ENCODE peak calls at places on chromosomes 12 and 14, in four cellular contexts. T is H1, A is HepG2, I is K562. F is an unnamed sample.

GRCh38 chr12:56634837-56635538 is 4.9 kb upstream of the BAZ2A start:
- DNase-seq in T (no peak), A (peak), I (peak), F (peak)

GRCh38 chr14:92451245-92451644 is 62.3 kb upstream of the RIN3 start:
- DNase-seq in A (no peak), T (no peak), I (no peak), F (no peak)

GRCh38 chr14:49898485-49898884 is 5.6 kb downstream of the ARF6 start:
- DNase-seq in A (no peak), T (no peak), I (no peak), F (no peak)

GRCh38 chr14:68643673-68644072 is 149.2 kb downstream of the ZFP36L1 start:
- DNase-seq in T (no peak), I (no peak), A (no peak), F (no peak)

GRCh38 chr12:22856120-22856699 is 231.2 kb downstream of the ETNK1 start:
- DNase-seq in T (no peak), I (peak), A (peak), F (peak)

GRCh38 chr12:113903381-113903863 is 62.7 kb downstream of the RBM19 start:
- DNase-seq in T (no peak), A (no peak), I (no peak), F (no peak)

GRCh38 chr14:99589651-99590530 is 14.1 kb downstream of the CCDC85C start:
- DNase-seq in A (no peak), I (no peak), T (no peak), F (no peak)

GRCh38 chr12:122503147-122503751 is 2.5 kb upstream of the ZCCHC8 start:
- DNase-seq in I (no peak), A (no peak), T (no peak), F (no peak)

GRCh38 chr12:131112016-131112415 is 158.3 kb downstream of the ADGRD1 start:
- DNase-seq in A (no peak), T (no peak), I (no peak), F (peak)

GRCh38 chr12:3117628-3118027 is 40.4 kb downstream of the TSPAN9 start:
- DNase-seq in T (no peak), I (no peak), A (no peak), F (no peak)

GRCh38 chr12:88299567-88300101 is 157.5 kb downstream of the TMTC3 start:
- DNase-seq in A (no peak), I (peak), T (no peak), F (peak)

GRCh38 chr14:73283592-73284379 is 46.5 kb downstream of the PAPLN start:
- DNase-seq in I (no peak), T (peak), A (no peak), F (no peak)

GRCh38 chr12:28286352-28286751 is 96.1 kb downstream of the CCDC91 start:
- DNase-seq in T (no peak), A (no peak), I (no peak), F (no peak)

GRCh38 chr14:93946506-93947170 is 19.5 kb downstream of the FAM181A start:
- DNase-seq in I (no peak), A (no peak), T (no peak), F (no peak)

GRCh38 chr12:3119745-3120660 is 42.8 kb downstream of the TSPAN9 start:
- DNase-seq in T (no peak), I (no peak), A (no peak), F (no peak)

GRCh38 chr12:104457746-104458644 is 1.2 kb downstream of the CHST11 start:
- DNase-seq in A (no peak), I (peak), T (no peak), F (peak)

GRCh38 chr12:19480459-19480858 is 41.2 kb downstream of the AEBP2 start:
- DNase-seq in A (no peak), I (no peak), T (no peak), F (no peak)

GRCh38 chr14:72608391-72609204 is 285.3 kb downstream of the DPF3 start:
- DNase-seq in I (peak), T (no peak), A (no peak), F (peak)

GRCh38 chr12:106239241-106239950 is 8.4 kb downstream of the CKAP4 start:
- DNase-seq in T (no peak), I (no peak), A (no peak), F (no peak)

GRCh38 chr14:91624757-91625156 is 107.1 kb downstream of the CATSPERB start:
- DNase-seq in I (no peak), T (no peak), A (no peak), F (no peak)

GRCh38 chr14:104230119-104230885 is 91.9 kb downstream of the KIF26A start:
- DNase-seq in T (no peak), I (no peak), A (no peak), F (no peak)

GRCh38 chr14:34030864-34031263 is 80.0 kb upstream of the EGLN3 start:
- DNase-seq in T (no peak), A (no peak), I (no peak), F (no peak)

GRCh38 chr12:67425394-67425793 is 156.2 kb downstream of the CAND1 start:
- DNase-seq in A (no peak), I (no peak), T (no peak), F (no peak)

GRCh38 chr12:124240493-124240892 is 54.4 kb upstream of the RFLNA start:
- DNase-seq in I (peak), T (no peak), A (no peak), F (peak)

GRCh38 chr12:10214131-10214876 is 1.6 kb downstream of the GABARAPL1 start:
- DNase-seq in I (no peak), A (no peak), T (no peak), F (no peak)

GRCh38 chr14:27945512-27945911 is 821.1 kb upstream of the FOXG1 start:
- DNase-seq in A (no peak), I (no peak), T (no peak), F (no peak)

GRCh38 chr14:99734406-99735051 is 50.4 kb downstream of the CYP46A1 start:
- DNase-seq in I (no peak), A (no peak), T (no peak), F (no peak)

GRCh38 chr12:67911293-67911637 is 78.0 kb upstream of the IFNG-AS1 start:
- DNase-seq in I (no peak), A (no peak), T (no peak), F (no peak)

DNA sequence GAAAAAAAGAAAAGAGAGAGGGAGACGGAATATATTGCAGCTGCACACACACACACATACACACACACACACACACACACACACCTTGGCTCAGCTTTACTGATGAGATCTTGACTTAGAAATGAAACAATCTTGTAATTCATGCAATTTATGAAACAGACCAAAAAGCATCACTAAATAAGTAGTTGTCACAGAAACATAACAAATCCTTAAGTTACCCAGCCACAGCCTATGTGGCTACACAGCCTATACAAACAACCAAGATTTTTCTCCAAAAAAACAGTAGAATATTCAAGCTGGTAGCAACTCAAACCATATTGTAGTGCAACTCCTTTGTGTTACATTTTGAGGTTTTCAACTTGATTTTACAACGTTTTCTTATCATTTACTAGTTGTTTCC is 37.9 kb upstream of the GNG2 start:
- DNase-seq in I (no peak), A (no peak), T (no peak), F (no peak)
- TF ChIP-seq KDM1A in I (no peak), A (no peak), T (no peak), F (no peak)

GRCh38 chr12:92726865-92727264 is 24.1 kb downstream of the PLEKHG7 start:
- DNase-seq in T (no peak), I (no peak), A (no peak), F (no peak)
- TF ChIP-seq MAFK in T (no peak), I (no peak), A (no peak), F (no peak)

GRCh38 chr12:26298785-26299621 is 103.6 kb downstream of the SSPN start:
- DNase-seq in I (peak), A (no peak), T (no peak), F (peak)
- TF ChIP-seq KDM1A in I (no peak), A (no peak), T (no peak), F (no peak)

DNA sequence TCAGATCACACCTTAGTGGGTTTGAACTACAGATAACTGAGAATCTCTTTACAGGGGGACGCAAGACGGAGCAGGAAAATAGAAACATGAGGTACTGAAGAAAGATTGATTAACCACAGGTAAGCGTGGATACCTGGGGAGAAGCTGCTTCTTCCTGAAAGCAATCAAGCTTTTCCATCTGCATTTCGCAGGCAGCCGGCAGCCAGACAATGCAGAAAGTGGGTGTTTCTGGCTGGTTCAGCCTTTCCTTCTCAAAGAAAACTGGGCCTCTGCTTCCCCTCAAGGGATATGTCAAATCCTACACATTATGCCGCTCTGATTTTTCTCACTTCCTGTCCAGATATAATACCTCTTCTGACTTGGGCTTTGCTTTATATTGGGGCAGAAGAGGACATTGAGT is 39.1 kb upstream of the PPFIA2 start:
- DNase-seq in I (no peak), A (no peak), T (no peak), F (no peak)
- TF ChIP-seq MAFK in I (no peak), A (no peak), T (no peak), F (no peak)

DNA sequence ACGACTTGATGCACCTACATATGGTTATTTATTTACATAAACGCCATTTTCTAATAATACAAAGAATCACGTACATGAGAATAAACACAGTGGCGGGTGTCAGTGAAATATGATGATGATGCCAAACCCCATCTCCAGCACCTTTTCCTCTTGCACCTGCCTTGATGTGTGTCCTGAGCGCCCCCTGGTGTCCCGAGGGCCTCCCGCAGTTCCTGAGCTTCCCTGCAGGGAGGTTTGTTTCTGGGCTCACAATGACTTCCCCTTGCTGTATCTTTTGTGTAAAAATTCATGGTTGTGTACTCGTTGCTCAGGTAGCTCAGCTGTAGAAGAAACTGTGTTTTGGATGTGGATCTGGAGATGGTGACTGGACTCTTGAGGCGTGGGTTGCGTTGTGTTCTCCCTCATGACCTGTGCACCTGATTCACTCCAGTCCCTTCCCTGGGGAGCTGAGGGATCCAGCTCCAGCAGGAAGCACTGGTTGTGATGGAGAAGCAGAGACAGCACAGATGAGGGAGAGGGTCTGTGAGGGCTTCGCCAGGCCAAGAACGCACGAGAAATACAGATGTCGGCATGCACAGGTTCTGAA is 1037.8 kb downstream of the TMEM121 start:
- DNase-seq in I (peak), A (peak), T (no peak), F (peak)
- TF ChIP-seq KDM1A in I (no peak), A (no peak), T (no peak), F (no peak)